ENCODE peak calls at places on chromosomes 11 and 22, in four cellular contexts. W, O, D and J are unnamed samples. For H3K4me1, the result is how much of the 10 kb centered on the place peaks cover.

GRCh38 chr22:19522190-19522880 is 1.9 kb downstream of the CLDN5 start:
- ATAC-seq in W (no peak), O (peak), D (no peak), J (no peak)

GRCh38 chr22:23705358-23705757 is 14.5 kb downstream of the RGL4 start:
- ATAC-seq in W (no peak), O (no peak), D (no peak), J (no peak)

GRCh38 chr11:105862736-105863367 is 159.2 kb downstream of the MSANTD4 start:
- ATAC-seq in W (peak), O (no peak), D (no peak), J (no peak)

GRCh38 chr11:47552086-47552580 is 799 bp downstream of the CELF1 start:
- ATAC-seq in W (peak), O (peak), D (peak), J (peak)

GRCh38 chr11:72599325-72600117 is 74.7 kb downstream of the PDE2A start:
- ATAC-seq in W (peak), O (peak), D (peak), J (no peak)

GRCh38 chr11:100472727-100473389 is 214.2 kb upstream of the ARHGAP42 start:
- ATAC-seq in W (no peak), O (no peak), D (no peak), J (no peak)

GRCh38 chr22:29353286-29353685 is 35.1 kb downstream of the AP1B1 start:
- ATAC-seq in W (no peak), O (no peak), D (no peak), J (no peak)

GRCh38 chr22:50238755-50239154 is 6.1 kb downstream of the TUBGCP6 start:
- ATAC-seq in W (no peak), O (no peak), D (no peak), J (no peak)

GRCh38 chr11:61091373-61092279 is 10.7 kb upstream of the CD5 start:
- ATAC-seq in W (no peak), O (peak), D (peak), J (no peak)

GRCh38 chr22:46139895-46140350 is 10.4 kb upstream of the PPARA start:
- ATAC-seq in W (peak), O (no peak), D (no peak), J (peak)

GRCh38 chr22:28892175-28892731 is 8.9 kb downstream of the ZNRF3 start:
- ATAC-seq in W (peak), O (peak), D (no peak), J (no peak)

DNA sequence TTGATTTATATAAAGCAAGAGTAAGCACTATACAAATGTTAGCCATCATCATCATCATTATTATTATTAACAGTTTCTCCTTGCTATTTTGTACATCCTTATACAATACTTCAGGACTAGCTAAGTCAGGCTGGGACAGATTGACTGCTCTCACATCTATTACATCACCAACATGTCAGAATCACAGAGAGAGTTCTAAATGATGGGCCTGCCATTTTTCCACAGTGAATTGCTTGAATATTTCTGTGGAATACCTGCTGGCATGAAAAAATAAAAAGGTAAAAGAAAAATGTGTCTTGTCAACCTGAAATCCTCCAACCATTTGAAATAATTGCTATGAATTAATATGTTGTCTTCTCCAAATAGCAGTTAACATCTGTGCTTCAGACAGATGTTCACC is 1311.3 kb downstream of the FAM181B start:
- ATAC-seq in W (no peak), O (no peak), D (no peak), J (no peak)
- TF ChIP-seq EP300 in W (no peak), O (no peak), D (no peak), J (no peak)

DNA sequence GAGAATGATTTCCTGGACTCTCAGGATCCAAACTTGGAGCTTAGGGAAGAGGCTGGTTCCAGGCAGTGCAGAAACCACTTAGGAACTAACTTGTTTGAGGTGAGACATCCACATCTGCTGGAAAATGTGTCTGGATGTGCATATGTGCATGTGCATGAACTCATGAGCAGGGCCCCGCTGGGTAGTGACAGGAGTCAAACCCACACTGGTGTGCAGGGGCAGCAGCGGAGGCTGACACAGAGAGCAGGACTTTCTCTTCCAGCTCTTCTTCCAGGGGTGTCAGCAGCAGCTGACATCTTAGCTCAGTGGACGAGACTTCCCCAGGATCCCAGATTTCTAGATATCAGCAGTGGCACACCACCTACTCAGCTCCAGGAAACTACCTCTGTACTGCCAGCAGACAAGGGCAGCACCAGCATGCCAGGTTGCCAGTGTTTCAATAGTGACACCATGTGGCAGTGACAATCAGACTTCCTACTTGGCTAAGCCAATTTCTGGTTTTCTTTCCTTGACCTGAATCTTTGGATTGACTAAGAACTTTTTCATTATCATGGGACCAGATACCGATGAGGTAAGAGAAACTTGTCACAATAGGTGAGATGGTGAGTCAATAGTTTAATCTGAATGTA is 227.5 kb upstream of the ZC3H12C start:
- ATAC-seq in W (no peak), O (no peak), D (peak), J (no peak)
- TF ChIP-seq CTCF in W (peak), O (no peak), D (peak), J (no peak)

GRCh38 chr22:39179401-39179827 is 26.9 kb upstream of the CBX7 start:
- ATAC-seq in W (no peak), O (peak), D (no peak), J (no peak)

GRCh38 chr22:39180566-39180965 is 28.1 kb upstream of the CBX7 start:
- ATAC-seq in W (no peak), O (no peak), D (no peak), J (no peak)

GRCh38 chr22:39181356-39181755 is 28.9 kb upstream of the CBX7 start:
- ATAC-seq in W (no peak), O (no peak), D (no peak), J (no peak)

GRCh38 chr22:39178206-39179111 is 26.0 kb upstream of the CBX7 start:
- ATAC-seq in W (no peak), O (no peak), D (no peak), J (no peak)

DNA sequence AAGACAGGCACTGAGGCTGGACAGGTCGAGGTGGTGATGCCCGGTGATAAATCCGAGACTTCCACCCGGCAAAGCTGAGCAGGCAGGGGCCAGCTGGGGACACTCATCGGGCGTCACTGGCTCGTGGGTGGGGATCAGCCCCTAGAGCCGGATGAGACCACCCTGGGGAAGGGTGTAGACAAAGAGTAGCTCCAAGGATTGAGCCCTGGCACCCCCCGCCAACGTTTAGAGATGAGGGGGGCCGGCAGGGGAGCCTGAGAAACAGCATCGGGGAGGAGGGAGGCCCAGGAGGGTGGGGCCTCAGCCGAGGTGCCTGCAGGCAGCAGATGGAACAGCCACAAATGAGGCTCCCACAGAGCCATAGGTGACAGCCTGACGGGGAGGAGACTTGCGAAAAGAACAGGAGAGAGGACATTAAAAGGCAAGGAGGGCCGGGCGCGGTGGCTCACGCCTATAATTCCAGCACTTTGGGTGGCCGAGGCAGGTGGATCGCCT is 27.4 kb upstream of the CBX7 start:
- ATAC-seq in W (no peak), O (peak), D (no peak), J (no peak)
- H3K4me1 ChIP-seq in W (half or more), O (under half), D (under half), J (under half)

GRCh38 chr11:118071416-118072030 is 5.4 kb upstream of the TMPRSS4 start:
- ATAC-seq in W (no peak), O (no peak), D (no peak), J (no peak)

GRCh38 chr11:118076754-118077281 is at the start of gene TMPRSS4:
- ATAC-seq in W (no peak), O (no peak), D (no peak), J (no peak)

GRCh38 chr11:118074785-118075184 is 2.1 kb upstream of the TMPRSS4 start:
- ATAC-seq in W (no peak), O (no peak), D (no peak), J (no peak)

GRCh38 chr11:118074091-118074685 is 2.7 kb upstream of the TMPRSS4 start:
- ATAC-seq in W (no peak), O (peak), D (no peak), J (no peak)

DNA sequence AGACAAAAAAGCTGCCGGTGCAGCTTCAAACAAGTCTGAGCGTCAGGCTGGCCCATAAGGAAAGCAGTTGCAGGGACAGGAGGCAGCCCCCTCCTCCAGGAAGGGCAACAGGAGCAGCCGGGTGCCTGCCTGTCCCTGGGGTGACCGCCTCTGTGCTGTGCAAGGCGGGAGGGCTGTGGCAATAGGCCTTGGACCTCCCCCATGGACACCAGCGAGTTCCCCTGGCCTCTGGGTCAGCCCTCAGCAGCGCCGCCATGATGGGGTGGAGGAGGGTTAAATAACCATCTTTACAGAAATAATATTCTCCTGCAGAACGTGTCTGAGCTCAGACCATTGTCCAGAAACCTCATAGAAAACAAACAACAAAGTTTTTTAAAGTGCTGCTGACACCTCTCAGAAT is 3.3 kb upstream of the TMPRSS4 start:
- ATAC-seq in W (no peak), O (peak), D (no peak), J (no peak)
- TF ChIP-seq EP300 in W (no peak), O (no peak), D (no peak), J (no peak)

GRCh38 chr11:33128739-33129138 is 32.5 kb downstream of the CSTF3 start:
- ATAC-seq in W (no peak), O (no peak), D (no peak), J (no peak)

GRCh38 chr11:33135768-33136443 is 25.4 kb downstream of the CSTF3 start:
- ATAC-seq in W (no peak), O (no peak), D (no peak), J (no peak)

GRCh38 chr11:33133761-33134160 is 27.5 kb downstream of the CSTF3 start:
- ATAC-seq in W (no peak), O (no peak), D (no peak), J (no peak)

GRCh38 chr11:33135216-33135615 is 26.1 kb downstream of the CSTF3 start:
- ATAC-seq in W (no peak), O (peak), D (no peak), J (no peak)

DNA sequence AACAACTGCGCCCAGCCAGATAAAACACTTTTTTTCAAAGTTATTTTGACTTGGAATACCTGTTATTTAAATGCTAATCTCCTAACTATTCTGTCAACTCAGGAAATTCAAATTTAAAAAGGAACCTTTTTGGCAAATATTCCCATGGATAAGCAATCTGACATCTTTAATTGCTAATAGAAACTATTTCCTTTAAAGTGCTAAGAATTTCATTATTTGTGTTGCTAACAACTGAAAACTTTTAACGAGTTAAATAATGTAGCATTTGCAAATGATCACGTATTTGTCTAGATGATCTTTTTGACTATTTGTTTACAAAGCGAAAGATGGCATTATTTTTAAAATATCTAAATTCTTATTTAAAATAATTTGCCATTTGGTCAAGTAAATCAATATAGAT is 28.8 kb downstream of the CSTF3 start:
- ATAC-seq in W (no peak), O (no peak), D (no peak), J (no peak)
- TF ChIP-seq CTCF in W (no peak), O (no peak), D (no peak), J (no peak)

GRCh38 chr11:35012467-35013191 is 96.2 kb downstream of the PDHX start:
- ATAC-seq in W (no peak), O (no peak), D (no peak), J (no peak)
- H3K4me1 ChIP-seq in W (under half), O (under half), D (half or more), J (under half)

DNA sequence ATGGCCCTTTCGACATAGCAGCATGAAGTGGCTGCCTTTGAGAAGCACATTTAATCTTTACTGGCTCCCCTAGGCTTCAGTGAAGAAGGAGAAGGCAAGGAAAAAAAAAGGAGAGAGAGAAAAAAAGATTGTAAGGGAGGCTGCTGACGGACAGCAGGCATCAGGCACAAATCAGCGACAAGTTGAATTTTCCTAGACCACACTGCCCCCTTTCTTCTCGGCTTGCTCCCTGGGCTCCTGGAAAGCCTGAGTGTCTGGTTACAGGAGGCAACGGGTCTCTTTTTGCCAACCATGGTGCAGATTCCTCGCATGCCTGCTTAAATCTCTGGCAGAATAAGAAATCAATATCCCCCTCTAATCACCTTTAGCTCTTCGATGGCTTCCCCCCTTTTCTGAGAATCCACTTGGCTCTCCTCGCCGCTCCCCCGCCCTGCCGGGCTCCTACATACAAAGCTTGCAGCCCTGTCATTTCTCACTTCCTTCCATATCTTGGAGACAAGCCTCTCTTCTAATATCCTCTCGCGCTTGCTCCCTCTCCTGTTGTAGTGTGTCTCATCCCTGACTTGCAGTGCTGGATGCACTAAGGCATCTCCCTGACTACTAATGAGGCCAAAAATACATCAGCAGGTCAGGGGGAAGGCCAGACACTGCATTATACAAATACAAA is 14.3 kb downstream of the BLID start:
- ATAC-seq in W (peak), O (no peak), D (no peak), J (peak)
- TF ChIP-seq EP300 in W (no peak), O (no peak), D (no peak), J (no peak)

DNA sequence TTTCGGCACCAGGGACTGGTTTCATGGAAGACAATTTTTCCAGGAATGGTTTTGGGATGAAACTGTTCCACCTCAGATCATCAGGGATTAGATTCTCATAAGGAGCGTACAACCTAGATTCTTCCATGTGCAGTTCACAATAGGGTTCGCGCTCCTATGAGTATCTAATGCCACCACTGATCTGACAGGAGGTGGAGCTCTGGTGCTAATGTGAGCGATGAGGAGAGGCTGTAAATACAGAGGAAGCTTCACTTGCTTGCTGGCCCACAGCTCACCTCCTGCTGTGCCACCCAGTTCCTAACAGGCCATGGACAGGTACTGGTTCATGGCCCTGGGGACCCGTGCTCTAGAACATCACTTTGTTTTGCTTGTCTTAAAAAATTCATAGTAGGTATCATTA is 41.8 kb upstream of the AMPD3 start:
- ATAC-seq in W (peak), O (peak), D (peak), J (no peak)
- TF ChIP-seq CTCF in W (peak), O (peak), D (peak), J (no peak)

DNA sequence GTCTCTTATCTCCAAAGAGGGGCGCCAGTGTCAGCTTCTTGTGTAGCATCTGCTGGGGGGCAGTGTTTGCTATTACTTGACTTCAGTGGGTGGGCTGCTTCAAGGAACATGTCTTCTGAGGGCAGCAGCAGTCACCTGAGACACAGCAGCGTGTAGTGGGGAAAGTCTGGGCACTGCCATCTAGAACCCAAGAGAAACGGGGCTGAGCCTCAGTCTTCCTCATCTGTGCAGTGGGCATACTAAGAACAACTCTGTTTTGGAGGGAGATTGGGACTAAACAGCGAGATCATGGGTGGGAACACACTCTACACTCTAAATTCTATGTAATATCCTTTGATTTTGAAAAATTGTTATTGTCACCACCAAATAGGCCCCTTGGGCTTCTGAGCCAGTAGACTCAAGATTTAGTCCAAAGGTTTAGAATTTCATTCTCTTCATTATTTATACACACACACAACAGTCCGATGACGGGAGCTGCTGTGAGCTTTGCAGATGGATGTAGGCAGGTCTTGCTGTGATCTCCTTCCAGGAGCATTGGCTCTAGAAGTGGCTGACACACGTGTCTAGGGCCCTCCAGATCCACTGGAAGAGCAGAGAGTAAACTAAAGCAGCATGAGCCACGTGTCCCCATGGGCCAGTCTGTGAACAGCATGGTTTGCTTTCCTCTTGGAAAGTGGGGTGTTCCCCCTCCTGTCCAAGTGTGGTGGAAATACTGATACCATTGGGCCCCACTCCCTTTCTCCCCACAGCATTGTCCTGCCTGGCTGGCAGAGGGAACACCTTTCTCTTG is 51.7 kb downstream of the TRAF6 start:
- ATAC-seq in W (no peak), O (no peak), D (no peak), J (no peak)
- H3K4me1 ChIP-seq in W (under half), O (under half), D (under half), J (under half)